ENCODE peak calls at places on chromosome 2, in ten cellular contexts. H is mesothelial cell of epicardium, N is pancreas, B is esophagus muscularis mucosa, F is GM20000, X is GM10248, O is left ventricle myocardium inferior, Y is MM.1S, P is neural crest cell, Z is thoracic aorta. R is an unnamed sample.
A peak's percentile ranks its signal among the peaks of the same experiment; 100 is the strongest.

GRCh38 chr2:105604938-105605337 is 139.8 kb upstream of the NCK2 start:
- DNase-seq in Y (no peak), B (no peak), H (no peak), X (no peak), F (no peak), P (no peak), N (no peak), Z (peak; percentile 42), O (peak; percentile 20), R (no peak)

GRCh38 chr2:3672861-3673670 is 15.1 kb downstream of the ALLC start:
- DNase-seq in B (peak; percentile 91), H (no peak), Z (no peak), O (no peak), Y (no peak), N (no peak), X (no peak), F (no peak), P (no peak), R (no peak)

GRCh38 chr2:234257859-234258561 is 207.5 kb downstream of the SPP2 start:
- DNase-seq in F (no peak), N (peak; percentile 47), O (no peak), Z (no peak), Y (no peak), H (no peak), B (no peak), X (no peak), P (no peak), R (no peak)

GRCh38 chr2:207768168-207768890 is 1.4 kb downstream of the FZD5 start:
- DNase-seq in B (no peak), X (peak; percentile 31), O (peak; percentile 30), P (peak; percentile 28), Z (no peak), Y (no peak), N (peak; percentile 73), H (peak; percentile 25), F (peak; percentile 58), R (peak; percentile 47)

GRCh38 chr2:18740428-18740827 is 151.1 kb upstream of the NT5C1B start:
- DNase-seq in B (no peak), N (no peak), X (no peak), O (peak; percentile 74), P (no peak), H (no peak), Y (no peak), F (no peak), Z (no peak), R (no peak)

GRCh38 chr2:217338306-217338916 is 478.5 kb upstream of the TNP1 start:
- DNase-seq in N (no peak), B (no peak), F (no peak), Z (no peak), O (no peak), Y (no peak), P (no peak), X (no peak), H (no peak), R (no peak)

GRCh38 chr2:40072442-40073232 is 293.6 kb upstream of the THUMPD2 start:
- DNase-seq in P (no peak), N (no peak), Z (no peak), F (no peak), B (no peak), H (no peak), X (no peak), Y (no peak), O (no peak), R (no peak)

GRCh38 chr2:160647967-160648685 is 154.5 kb upstream of the RBMS1 start:
- DNase-seq in F (no peak), Y (no peak), X (no peak), B (no peak), H (no peak), O (no peak), N (peak; percentile 48), Z (no peak), P (no peak), R (no peak)

GRCh38 chr2:59590802-59591201 is 962.7 kb downstream of the BCL11A start:
- DNase-seq in H (no peak), Z (no peak), F (no peak), Y (no peak), P (no peak), N (no peak), X (no peak), B (no peak), O (no peak), R (no peak)

GRCh38 chr2:20706217-20706616 is 39.3 kb downstream of the GDF7 start:
- DNase-seq in P (no peak), H (no peak), Y (no peak), O (no peak), N (no peak), F (no peak), B (no peak), Z (no peak), X (no peak), R (no peak)

GRCh38 chr2:25305809-25306208 is 35.9 kb downstream of the DNMT3A start:
- DNase-seq in N (no peak), X (no peak), P (no peak), F (no peak), Y (no peak), H (no peak), B (no peak), Z (no peak), O (peak; percentile 43), R (no peak)

GRCh38 chr2:226185613-226186211 is 613.9 kb downstream of the IRS1 start:
- DNase-seq in N (no peak), B (no peak), F (no peak), Y (no peak), P (no peak), X (no peak), Z (no peak), H (no peak), O (no peak), R (no peak)

GRCh38 chr2:62724886-62725711 is 19.6 kb downstream of the EHBP1 start:
- DNase-seq in Y (peak; percentile 26), X (no peak), N (peak; percentile 44), P (no peak), F (no peak), O (peak; percentile 19), Z (no peak), B (no peak), H (no peak), R (no peak)
- TF ChIP-seq CTCF in Y (peak; percentile 47), X (no peak), N (no peak), P (peak; percentile 27), F (no peak), O (no peak), Z (no peak), B (no peak), H (no peak), R (peak; percentile 10)

DNA sequence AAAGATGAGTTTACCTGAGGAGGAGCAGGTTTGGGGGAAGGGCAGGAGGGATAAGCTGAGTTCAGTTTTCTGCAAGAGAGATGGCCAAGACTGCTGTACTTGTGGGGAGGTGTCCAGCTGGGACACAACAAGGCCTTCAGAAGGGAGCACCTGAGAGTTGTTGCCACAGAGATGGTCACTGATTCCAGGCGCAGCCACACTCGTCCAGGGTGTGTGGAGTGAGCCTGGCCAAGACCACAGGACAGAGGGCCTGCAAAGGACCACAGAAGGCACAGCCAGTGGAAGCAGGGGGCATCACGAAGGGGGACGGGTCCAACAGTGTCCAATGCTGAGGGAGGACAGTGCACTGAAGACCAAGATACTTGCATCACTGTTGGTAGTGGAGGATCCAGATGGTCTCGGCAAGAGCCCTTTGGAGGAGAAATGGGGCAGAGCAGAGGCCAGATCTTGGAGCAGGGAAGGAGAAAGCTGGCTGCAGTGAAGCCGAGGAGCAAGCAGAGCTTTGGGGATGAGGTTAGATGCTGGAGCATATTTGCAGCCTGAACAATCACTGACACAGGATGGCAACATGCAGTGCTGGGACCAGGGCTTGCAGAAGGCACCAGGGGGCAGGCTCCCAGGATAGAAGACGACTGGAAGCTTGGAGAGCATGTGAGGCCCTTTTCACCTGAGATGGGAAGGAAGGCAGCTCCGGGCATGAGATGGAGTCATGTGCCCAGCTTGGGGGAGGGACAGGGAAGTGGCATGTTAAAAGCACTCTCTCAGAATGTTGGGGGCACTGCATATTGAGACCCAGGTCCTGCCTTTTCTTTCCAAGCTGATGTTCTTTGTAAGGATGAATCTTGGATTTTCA is 214.0 kb downstream of the CYP26B1 start:
- DNase-seq in N (no peak), P (peak; percentile 0), F (no peak), Z (no peak), X (peak; percentile 10), Y (no peak), B (peak; percentile 89), O (no peak), H (no peak), R (peak; percentile 15)
- TF ChIP-seq CTCF in N (no peak), P (peak; percentile 15), F (no peak), Z (no peak), X (no peak), Y (no peak), B (no peak), O (peak; percentile 38), H (no peak), R (no peak)

DNA sequence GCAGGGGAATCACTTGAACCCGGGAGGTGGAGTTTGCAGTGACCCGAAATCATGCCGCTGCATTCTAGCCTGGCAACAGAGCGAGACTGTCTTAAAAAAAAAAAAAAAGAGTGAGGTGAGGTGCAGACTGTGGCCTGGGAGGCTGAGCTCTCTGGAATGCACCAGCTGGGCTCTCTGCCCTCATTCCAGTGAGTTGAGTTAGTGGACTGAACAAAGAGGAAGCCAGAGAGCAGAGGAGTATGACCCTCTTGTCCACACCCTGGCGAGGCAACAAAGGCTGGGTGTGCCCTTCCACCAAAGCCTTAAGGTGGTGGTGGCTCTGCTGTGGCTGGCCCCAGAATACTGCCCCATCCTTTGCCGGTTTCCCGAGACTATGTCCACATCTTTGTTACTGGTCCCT is 71.3 kb upstream of the ACKR3 start:
- DNase-seq in H (no peak), X (no peak), Y (no peak), O (peak; percentile 25), B (no peak), F (no peak), Z (no peak), P (no peak), N (no peak), R (no peak)
- TF ChIP-seq CTCF in H (no peak), X (no peak), Y (no peak), O (no peak), B (no peak), F (no peak), Z (no peak), P (no peak), N (no peak), R (no peak)

GRCh38 chr2:203861197-203861596 is 6.4 kb upstream of the CTLA4 start:
- DNase-seq in N (no peak), H (no peak), B (no peak), P (no peak), O (no peak), Z (no peak), F (no peak), X (no peak), Y (peak; percentile 73), R (no peak)

GRCh38 chr2:203859030-203859854 is 8.3 kb upstream of the CTLA4 start:
- DNase-seq in B (no peak), N (no peak), F (no peak), P (no peak), Z (no peak), X (no peak), Y (peak; percentile 71), H (no peak), O (no peak), R (no peak)

GRCh38 chr2:203855274-203855673 is 12.3 kb upstream of the CTLA4 start:
- DNase-seq in B (no peak), N (no peak), X (no peak), F (no peak), O (no peak), Z (no peak), H (no peak), Y (no peak), P (no peak), R (no peak)

GRCh38 chr2:203857656-203858055 is 9.9 kb upstream of the CTLA4 start:
- DNase-seq in X (no peak), F (no peak), P (no peak), Z (no peak), B (no peak), H (no peak), Y (peak; percentile 54), N (no peak), O (no peak), R (no peak)

GRCh38 chr2:203858176-203858575 is 9.4 kb upstream of the CTLA4 start:
- DNase-seq in B (no peak), F (no peak), P (no peak), Y (no peak), O (no peak), N (no peak), H (no peak), Z (no peak), X (no peak), R (no peak)
- TF ChIP-seq CTCF in B (no peak), F (no peak), P (no peak), Y (peak; percentile 33), O (no peak), N (no peak), H (no peak), Z (no peak), X (no peak), R (no peak)

R was measured in GM13976.